ENCODE peak calls at places on chromosomes 11 and 22, in four cellular contexts. P is ELR, A is GM23248, N is RPMI7951. Y is an unnamed sample.

GRCh38 chr11:20621679-20622078 is 22.3 kb downstream of the SLC6A5 start:
- DNase-seq in A (no peak), N (no peak), P (no peak), Y (no peak)

GRCh38 chr22:42132457-42132856 is 1.8 kb upstream of the CYP2D6 start:
- DNase-seq in P (peak; percentile 15), N (no peak), A (no peak), Y (no peak)

GRCh38 chr11:66291706-66292542 is at the start of gene TMEM151A:
- DNase-seq in A (peak; percentile 35), P (no peak), N (no peak), Y (no peak)

GRCh38 chr11:63869686-63870085 is 30.8 kb downstream of the MARK2 start:
- DNase-seq in N (no peak), P (no peak), A (no peak), Y (no peak)

GRCh38 chr11:19642185-19642591 is 70.4 kb upstream of the NAV2 start:
- DNase-seq in P (no peak), A (peak; percentile 72), N (no peak), Y (no peak)

GRCh38 chr22:17241571-17242310 is 22.5 kb upstream of the ADA2 start:
- DNase-seq in A (no peak), P (no peak), N (no peak), Y (no peak)

GRCh38 chr22:23281053-23281405 is 100.7 kb downstream of the BCR start:
- DNase-seq in A (no peak), P (no peak), N (no peak), Y (no peak)

GRCh38 chr11:110984147-110984546 is 261.4 kb upstream of the POU2AF2 start:
- DNase-seq in N (peak; percentile 39), P (peak; percentile 42), A (peak; percentile 58), Y (peak; percentile 71)

GRCh38 chr11:96254087-96254486 is 88.9 kb downstream of the MAML2 start:
- DNase-seq in P (peak; percentile 73), A (peak; percentile 65), N (peak; percentile 92), Y (no peak)

GRCh38 chr11:2523821-2524391 is 79.1 kb downstream of the KCNQ1 start:
- DNase-seq in P (no peak), N (no peak), A (no peak), Y (no peak)

GRCh38 chr22:46736705-46737104 is 1.3 kb downstream of the CERK start:
- DNase-seq in A (no peak), P (no peak), N (no peak), Y (no peak)

GRCh38 chr11:111707039-111707690 is 59.0 kb downstream of the PPP2R1B start:
- DNase-seq in N (peak; percentile 77), P (peak; percentile 53), A (peak; percentile 32), Y (peak; percentile 77)

GRCh38 chr11:112085822-112086421 is 634 bp downstream of the TIMM8B start:
- DNase-seq in P (peak; percentile 53), N (peak; percentile 27), A (peak; percentile 69), Y (peak; percentile 13)

GRCh38 chr22:27631641-27632040 is 169.9 kb downstream of the MN1 start:
- DNase-seq in N (no peak), P (no peak), A (no peak), Y (no peak)

GRCh38 chr11:66326261-66327111 is 9.6 kb upstream of the CD248 start:
- DNase-seq in A (peak; percentile 81), N (peak; percentile 58), P (peak; percentile 43), Y (no peak)

GRCh38 chr11:119166368-119167076 is 2.0 kb upstream of the NLRX1 start:
- DNase-seq in P (peak; percentile 83), N (peak; percentile 53), A (peak; percentile 75), Y (peak; percentile 83)

GRCh38 chr22:37336474-37337028 is 54.2 kb downstream of the CYTH4 start:
- DNase-seq in P (no peak), N (no peak), A (no peak), Y (no peak)

GRCh38 chr11:65132988-65133700 is 1.2 kb downstream of the SYVN1 start:
- DNase-seq in P (peak; percentile 37), N (no peak), A (peak; percentile 51), Y (peak; percentile 62)

GRCh38 chr11:74846770-74847169 is 98.1 kb downstream of the RNF169 start:
- DNase-seq in P (peak; percentile 59), A (peak; percentile 43), N (no peak), Y (peak; percentile 9)

GRCh38 chr11:60992842-60993409 is 21.4 kb downstream of the CD6 start:
- DNase-seq in A (no peak), P (no peak), N (no peak), Y (no peak)

GRCh38 chr22:29030618-29031235 is 30.9 kb downstream of the C22orf31 start:
- DNase-seq in A (peak; percentile 81), N (peak; percentile 91), P (peak; percentile 92), Y (peak; percentile 27)

GRCh38 chr11:75437966-75438659 is 5.1 kb upstream of the KLHL35 start:
- DNase-seq in P (peak; percentile 20), N (peak; percentile 55), A (peak; percentile 53), Y (peak; percentile 18)

GRCh38 chr11:678297-678696 is 16.7 kb downstream of the DEAF1 start:
- DNase-seq in A (no peak), P (no peak), N (no peak), Y (no peak)

GRCh38 chr11:17008099-17008498 is 6.1 kb downstream of the PLEKHA7 start:
- DNase-seq in P (no peak), N (no peak), A (no peak), Y (no peak)

GRCh38 chr11:60625262-60625661 is 74.2 kb upstream of the MS4A8 start:
- DNase-seq in A (peak; percentile 72), N (peak; percentile 73), P (peak; percentile 72), Y (peak; percentile 55)

GRCh38 chr11:128379587-128380279 is 207.6 kb downstream of the ETS1 start:
- DNase-seq in P (peak; percentile 14), A (no peak), N (peak; percentile 56), Y (peak; percentile 56)

GRCh38 chr11:123145220-123145619 is 49.8 kb downstream of the CLMP start:
- DNase-seq in P (peak; percentile 96), A (peak; percentile 92), N (peak; percentile 94), Y (peak; percentile 93)

GRCh38 chr11:130547761-130548490 is 99.5 kb downstream of the ADAMTS15 start:
- DNase-seq in A (no peak), N (no peak), P (no peak), Y (no peak)